ENCODE peak calls at places on chromosome 22, in seven cellular contexts. W is fibroblast of lung; N is activated CD4-positive, alpha-beta T cell treated with anti-CD3 and anti-CD28 coated beads for 36 hours; X is foreskin fibroblast; H is stimulated activated CD4-positive, alpha-beta T cell treated with anti-CD3 and anti-CD28 coated beads, Interleukin-1b, Interleukin-23, amount 100 ng/mL, for 24 hours; U is endothelial cell; Q is T-helper 1 cell. M is an unnamed sample.

GRCh38 chr22:26744892-26745808 is 87.8 kb downstream of the MIAT start:
- DNase-seq in X (no peak), W (no peak), H (no peak), Q (no peak), U (no peak), N (no peak), M (no peak)

GRCh38 chr22:44203203-44203602 is 22.5 kb downstream of the PARVG start:
- DNase-seq in Q (no peak), N (no peak), X (no peak), W (no peak), U (no peak), H (no peak), M (no peak)

GRCh38 chr22:39240841-39241631 is 3.7 kb downstream of the PDGFB start:
- DNase-seq in W (no peak), N (peak), U (no peak), X (no peak), H (no peak), Q (no peak), M (no peak)

GRCh38 chr22:39432361-39432811 is 24.4 kb upstream of the MGAT3 start:
- DNase-seq in Q (no peak), W (no peak), H (no peak), X (no peak), U (no peak), N (no peak), M (no peak)

GRCh38 chr22:23274146-23274526 is 93.8 kb downstream of the BCR start:
- DNase-seq in X (no peak), H (no peak), Q (no peak), N (no peak), W (no peak), U (no peak), M (no peak)

GRCh38 chr22:27624705-27625104 is 176.9 kb downstream of the MN1 start:
- DNase-seq in H (no peak), Q (no peak), N (no peak), U (no peak), W (peak), X (no peak), M (no peak)

GRCh38 chr22:33565580-33565995 is 354.7 kb downstream of the LARGE1 start:
- DNase-seq in Q (no peak), X (no peak), N (peak), W (no peak), H (no peak), U (no peak), M (no peak)

GRCh38 chr22:48980918-48981317 is 846.8 kb downstream of the BRD1 start:
- DNase-seq in N (no peak), Q (no peak), W (no peak), U (no peak), H (no peak), X (no peak), M (no peak)

GRCh38 chr22:25363474-25363873 is 144.0 kb downstream of the CRYBB2 start:
- DNase-seq in N (no peak), H (no peak), W (no peak), Q (no peak), X (no peak), U (no peak), M (no peak)

GRCh38 chr22:24315367-24315781 is 44.7 kb downstream of the SPECC1L start:
- DNase-seq in N (no peak), W (peak), Q (no peak), X (peak), U (no peak), H (no peak), M (no peak)

GRCh38 chr22:43014876-43015676 is at the start of gene PACSIN2:
- DNase-seq in N (peak), X (peak), U (peak), Q (peak), W (peak), H (peak), M (peak)

GRCh38 chr22:29799217-29799680 is 32.1 kb downstream of the UQCR10 start:
- DNase-seq in U (no peak), W (peak), H (no peak), N (no peak), X (peak), Q (no peak), M (peak)

GRCh38 chr22:22060200-22061084 is 77.9 kb upstream of the TOP3B start:
- DNase-seq in H (peak), W (no peak), X (no peak), Q (peak), U (peak), N (peak), M (peak)

GRCh38 chr22:20981787-20982562 is at the start of gene LZTR1:
- DNase-seq in X (peak), N (peak), H (peak), Q (peak), W (peak), U (peak), M (peak)

GRCh38 chr22:32202539-32203180 is 2.2 kb downstream of the RFPL2 start:
- DNase-seq in U (peak), W (peak), H (no peak), N (peak), X (peak), Q (no peak), M (no peak)

GRCh38 chr22:21102659-21103267 is 57.0 kb downstream of the LRRC74B start:
- DNase-seq in N (peak), Q (peak), H (peak), W (peak), U (peak), X (peak), M (peak)

GRCh38 chr22:46110215-46110614 is 40.1 kb upstream of the PPARA start:
- DNase-seq in H (no peak), W (peak), X (no peak), U (no peak), N (peak), Q (no peak), M (no peak)

GRCh38 chr22:37663521-37664140 is 5.1 kb downstream of the PDXP start:
- DNase-seq in X (no peak), Q (no peak), N (no peak), U (no peak), W (no peak), H (no peak), M (no peak)

GRCh38 chr22:40635940-40636379 is 559 bp downstream of the MRTFA start:
- DNase-seq in X (no peak), W (no peak), U (no peak), H (no peak), N (peak), Q (no peak), M (no peak)

M was measured in CMK.